ENCODE peak calls at places on chromosomes 16 and 17, in nine cellular contexts. One of them, this sample, is unnamed.

GRCh38 chr16:20901441-20902112 is 1.0 kb downstream of the LYRM1 start:
- DNase-seq in H9: peak; percentile 57
- DNase-seq in ascending aorta: peak; percentile 81
- DNase-seq in osteoblast: peak; percentile 57
- DNase-seq in cardiac muscle cell: peak; percentile 42
- DNase-seq in neural progenitor cell: peak; percentile 54
- DNase-seq in HCT116: no peak
- DNase-seq in stomach: peak; percentile 68
- DNase-seq in body of pancreas: peak; percentile 33
- DNase-seq in this sample: no peak

GRCh38 chr16:82603784-82604411 is 22.9 kb upstream of the CDH13 start:
- DNase-seq in H9: peak; percentile 78
- DNase-seq in ascending aorta: peak; percentile 80
- DNase-seq in osteoblast: peak; percentile 85
- DNase-seq in cardiac muscle cell: peak; percentile 63
- DNase-seq in neural progenitor cell: peak; percentile 72
- DNase-seq in HCT116: peak; percentile 13
- DNase-seq in stomach: peak; percentile 35
- DNase-seq in body of pancreas: peak; percentile 14
- DNase-seq in this sample: peak; percentile 50

GRCh38 chr16:66991545-66992077 is 3.2 kb downstream of the CES4A start:
- DNase-seq in H9: no peak
- DNase-seq in ascending aorta: no peak
- DNase-seq in osteoblast: no peak
- DNase-seq in cardiac muscle cell: no peak
- DNase-seq in neural progenitor cell: no peak
- DNase-seq in HCT116: no peak
- DNase-seq in stomach: no peak
- DNase-seq in body of pancreas: no peak
- DNase-seq in this sample: no peak

GRCh38 chr17:50871369-50871768 is 5.2 kb upstream of the TOB1 start:
- DNase-seq in H9: peak; percentile 3
- DNase-seq in ascending aorta: no peak
- DNase-seq in osteoblast: no peak
- DNase-seq in cardiac muscle cell: no peak
- DNase-seq in neural progenitor cell: no peak
- DNase-seq in HCT116: no peak
- DNase-seq in stomach: no peak
- DNase-seq in body of pancreas: no peak
- DNase-seq in this sample: no peak

GRCh38 chr17:36133629-36134259 is 30.1 kb downstream of the CCL4 start:
- DNase-seq in H9: no peak
- DNase-seq in ascending aorta: no peak
- DNase-seq in osteoblast: no peak
- DNase-seq in cardiac muscle cell: no peak
- DNase-seq in neural progenitor cell: no peak
- DNase-seq in HCT116: no peak
- DNase-seq in stomach: no peak
- DNase-seq in body of pancreas: no peak
- DNase-seq in this sample: no peak

GRCh38 chr17:60138769-60139437 is 10.9 kb upstream of the CA4 start:
- DNase-seq in H9: no peak
- DNase-seq in ascending aorta: no peak
- DNase-seq in osteoblast: peak; percentile 84
- DNase-seq in cardiac muscle cell: no peak
- DNase-seq in neural progenitor cell: no peak
- DNase-seq in HCT116: no peak
- DNase-seq in stomach: no peak
- DNase-seq in body of pancreas: no peak
- DNase-seq in this sample: no peak

GRCh38 chr16:75494696-75495601 is at the start of gene CHST6:
- DNase-seq in H9: peak; percentile 88
- DNase-seq in ascending aorta: no peak
- DNase-seq in osteoblast: peak; percentile 91
- DNase-seq in cardiac muscle cell: peak; percentile 73
- DNase-seq in neural progenitor cell: peak; percentile 84
- DNase-seq in HCT116: no peak
- DNase-seq in stomach: no peak
- DNase-seq in body of pancreas: no peak
- DNase-seq in this sample: peak; percentile 44

GRCh38 chr16:30113711-30114333 is 485 bp upstream of the GDPD3 start:
- DNase-seq in H9: no peak
- DNase-seq in ascending aorta: no peak
- DNase-seq in osteoblast: no peak
- DNase-seq in cardiac muscle cell: no peak
- DNase-seq in neural progenitor cell: no peak
- DNase-seq in HCT116: no peak
- DNase-seq in stomach: no peak
- DNase-seq in body of pancreas: no peak
- DNase-seq in this sample: no peak

GRCh38 chr17:28057731-28058246 is 15.3 kb downstream of the NLK start:
- DNase-seq in H9: no peak
- DNase-seq in ascending aorta: no peak
- DNase-seq in osteoblast: no peak
- DNase-seq in cardiac muscle cell: no peak
- DNase-seq in neural progenitor cell: no peak
- DNase-seq in HCT116: no peak
- DNase-seq in stomach: no peak
- DNase-seq in body of pancreas: no peak
- DNase-seq in this sample: peak; percentile 59

GRCh38 chr17:38460716-38461650 is 32.7 kb downstream of the ARHGAP23 start:
- DNase-seq in H9: no peak
- DNase-seq in ascending aorta: no peak
- DNase-seq in osteoblast: peak; percentile 66
- DNase-seq in cardiac muscle cell: no peak
- DNase-seq in neural progenitor cell: no peak
- DNase-seq in HCT116: no peak
- DNase-seq in stomach: no peak
- DNase-seq in body of pancreas: no peak
- DNase-seq in this sample: no peak

GRCh38 chr16:87541882-87542234 is 49.0 kb upstream of the ZCCHC14 start:
- DNase-seq in H9: no peak
- DNase-seq in ascending aorta: peak; percentile 89
- DNase-seq in osteoblast: peak; percentile 83
- DNase-seq in cardiac muscle cell: no peak
- DNase-seq in neural progenitor cell: no peak
- DNase-seq in HCT116: no peak
- DNase-seq in stomach: no peak
- DNase-seq in body of pancreas: no peak
- DNase-seq in this sample: no peak

GRCh38 chr17:53950207-53950857 is 127.6 kb downstream of the KIF2B start:
- DNase-seq in H9: peak; percentile 80
- DNase-seq in ascending aorta: no peak
- DNase-seq in osteoblast: no peak
- DNase-seq in cardiac muscle cell: peak; percentile 51
- DNase-seq in neural progenitor cell: peak; percentile 63
- DNase-seq in HCT116: no peak
- DNase-seq in stomach: no peak
- DNase-seq in body of pancreas: no peak
- DNase-seq in this sample: no peak

DNA sequence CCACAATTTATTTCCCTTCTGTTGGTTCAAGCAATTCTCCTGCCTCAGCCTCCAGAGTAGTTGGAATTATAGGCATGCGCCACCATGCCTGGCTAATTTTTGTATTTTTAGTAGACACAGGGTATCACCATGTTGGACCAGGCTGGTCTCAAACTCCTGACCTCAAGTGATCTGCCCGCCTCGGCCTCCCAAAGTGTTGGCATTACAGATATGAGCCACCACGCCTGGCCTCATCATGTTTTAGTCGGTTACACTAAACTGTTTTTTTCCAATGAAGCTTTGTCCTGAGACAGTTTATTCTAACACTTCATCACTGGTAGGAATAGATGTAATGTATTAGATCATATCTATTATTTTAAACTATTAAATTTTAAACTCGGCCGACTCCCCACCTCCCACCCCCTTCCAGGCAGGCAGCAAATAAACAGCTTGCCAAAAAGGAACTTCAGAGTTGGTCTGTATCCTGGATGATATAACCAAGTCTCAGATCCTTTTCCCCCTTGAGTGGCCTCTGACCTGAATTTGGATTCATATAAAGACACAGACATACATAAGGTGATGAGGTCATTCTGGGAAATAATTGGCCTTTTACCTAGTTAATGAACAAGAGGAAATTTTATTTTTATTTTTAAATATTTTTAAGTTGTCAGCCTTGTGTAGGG is 18.4 kb upstream of the CORO6 start:
- DNase-seq in H9: no peak
- DNase-seq in ascending aorta: no peak
- DNase-seq in osteoblast: no peak
- DNase-seq in cardiac muscle cell: no peak
- DNase-seq in neural progenitor cell: no peak
- DNase-seq in HCT116: no peak
- DNase-seq in stomach: no peak
- DNase-seq in body of pancreas: no peak
- DNase-seq in this sample: no peak
- H3K27ac ChIP-seq in H9: no peak overlapping the region
- H3K27ac ChIP-seq in ascending aorta: no peak overlapping the region
- H3K27ac ChIP-seq in osteoblast: peak overlapping the region; percentile 25
- H3K27ac ChIP-seq in cardiac muscle cell: peak overlapping the region; percentile 56
- H3K27ac ChIP-seq in neural progenitor cell: no peak overlapping the region
- H3K27ac ChIP-seq in HCT116: no peak overlapping the region
- H3K27ac ChIP-seq in stomach: no peak overlapping the region
- H3K27ac ChIP-seq in body of pancreas: no peak overlapping the region
- H3K27ac ChIP-seq in this sample: no peak overlapping the region

GRCh38 chr16:57123969-57124674 is 31.7 kb downstream of the CPNE2 start:
- DNase-seq in H9: no peak
- DNase-seq in ascending aorta: no peak
- DNase-seq in osteoblast: no peak
- DNase-seq in cardiac muscle cell: no peak
- DNase-seq in neural progenitor cell: no peak
- DNase-seq in HCT116: no peak
- DNase-seq in stomach: no peak
- DNase-seq in body of pancreas: no peak
- DNase-seq in this sample: no peak
- H3K4me1 ChIP-seq in H9: no peaks in the 10 kb centered on the region
- H3K4me1 ChIP-seq in ascending aorta: no peaks in the 10 kb centered on the region
- H3K4me1 ChIP-seq in osteoblast: no peaks in the 10 kb centered on the region
- H3K4me1 ChIP-seq in cardiac muscle cell: no peaks in the 10 kb centered on the region
- H3K4me1 ChIP-seq in neural progenitor cell: peaks cover 5% of the 10 kb centered on the region
- H3K4me1 ChIP-seq in HCT116: no peaks in the 10 kb centered on the region
- H3K4me1 ChIP-seq in stomach: no peaks in the 10 kb centered on the region
- H3K4me1 ChIP-seq in body of pancreas: no peaks in the 10 kb centered on the region
- H3K4me1 ChIP-seq in this sample: no peaks in the 10 kb centered on the region

DNA sequence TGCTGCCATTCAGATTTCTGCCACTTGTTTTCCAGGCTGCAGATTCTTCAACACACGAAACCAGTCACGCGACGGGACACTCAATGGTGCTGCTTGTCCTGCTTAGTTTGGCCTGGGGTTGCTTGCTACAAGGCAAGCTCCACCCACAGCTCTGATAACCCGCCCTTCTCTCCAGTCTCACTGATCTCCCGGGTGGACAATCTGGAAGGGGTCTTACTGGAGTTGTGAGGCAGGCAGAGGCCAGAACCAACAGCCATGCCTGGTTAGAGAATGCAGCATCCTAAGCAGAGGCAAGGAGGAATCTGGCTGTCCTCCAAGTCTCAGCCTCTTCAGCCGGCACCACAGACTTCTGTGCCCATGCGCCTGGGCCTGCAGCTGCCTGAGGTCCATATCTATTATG is 119.1 kb downstream of the KCNJ12 start:
- DNase-seq in H9: no peak
- DNase-seq in ascending aorta: no peak
- DNase-seq in osteoblast: no peak
- DNase-seq in cardiac muscle cell: no peak
- DNase-seq in neural progenitor cell: no peak
- DNase-seq in HCT116: no peak
- DNase-seq in stomach: no peak
- DNase-seq in body of pancreas: no peak
- DNase-seq in this sample: no peak
- H3K27me3 ChIP-seq in H9: no peaks in the 10 kb centered on the region
- H3K27me3 ChIP-seq in ascending aorta: no peaks in the 10 kb centered on the region
- H3K27me3 ChIP-seq in osteoblast: peaks cover 21% of the 10 kb centered on the region
- H3K27me3 ChIP-seq in cardiac muscle cell: no peaks in the 10 kb centered on the region
- H3K27me3 ChIP-seq in neural progenitor cell: no peaks in the 10 kb centered on the region
- H3K27me3 ChIP-seq in HCT116: peaks cover 10% of the 10 kb centered on the region
- H3K27me3 ChIP-seq in stomach: no peaks in the 10 kb centered on the region
- H3K27me3 ChIP-seq in body of pancreas: no peaks in the 10 kb centered on the region
- H3K27me3 ChIP-seq in this sample: no peaks in the 10 kb centered on the region

GRCh38 chr17:76034433-76035185 is 7.5 kb upstream of the EVPL start:
- DNase-seq in H9: no peak
- DNase-seq in ascending aorta: no peak
- DNase-seq in osteoblast: peak; percentile 42
- DNase-seq in cardiac muscle cell: no peak
- DNase-seq in neural progenitor cell: no peak
- DNase-seq in HCT116: no peak
- DNase-seq in stomach: no peak
- DNase-seq in body of pancreas: no peak
- DNase-seq in this sample: no peak

GRCh38 chr17:76032073-76032779 is 5.1 kb upstream of the EVPL start:
- DNase-seq in H9: no peak
- DNase-seq in ascending aorta: no peak
- DNase-seq in osteoblast: peak; percentile 68
- DNase-seq in cardiac muscle cell: no peak
- DNase-seq in neural progenitor cell: no peak
- DNase-seq in HCT116: no peak
- DNase-seq in stomach: no peak
- DNase-seq in body of pancreas: peak; percentile 38
- DNase-seq in this sample: no peak

GRCh38 chr17:76032780-76033108 is 5.6 kb upstream of the EVPL start:
- DNase-seq in H9: no peak
- DNase-seq in ascending aorta: no peak
- DNase-seq in osteoblast: peak; percentile 46
- DNase-seq in cardiac muscle cell: no peak
- DNase-seq in neural progenitor cell: no peak
- DNase-seq in HCT116: no peak
- DNase-seq in stomach: no peak
- DNase-seq in body of pancreas: no peak
- DNase-seq in this sample: no peak

GRCh38 chr17:76036497-76037380 is 9.6 kb upstream of the EVPL start:
- DNase-seq in H9: no peak
- DNase-seq in ascending aorta: no peak
- DNase-seq in osteoblast: peak; percentile 82
- DNase-seq in cardiac muscle cell: no peak
- DNase-seq in neural progenitor cell: peak; percentile 46
- DNase-seq in HCT116: no peak
- DNase-seq in stomach: no peak
- DNase-seq in body of pancreas: no peak
- DNase-seq in this sample: no peak

GRCh38 chr17:76033139-76033538 is 6.0 kb upstream of the EVPL start:
- DNase-seq in H9: no peak
- DNase-seq in ascending aorta: no peak
- DNase-seq in osteoblast: peak; percentile 46
- DNase-seq in cardiac muscle cell: no peak
- DNase-seq in neural progenitor cell: no peak
- DNase-seq in HCT116: no peak
- DNase-seq in stomach: no peak
- DNase-seq in body of pancreas: no peak
- DNase-seq in this sample: no peak
- H3K27ac ChIP-seq in H9: no peak overlapping the region
- H3K27ac ChIP-seq in ascending aorta: no peak overlapping the region
- H3K27ac ChIP-seq in osteoblast: no peak overlapping the region
- H3K27ac ChIP-seq in cardiac muscle cell: no peak overlapping the region
- H3K27ac ChIP-seq in neural progenitor cell: no peak overlapping the region
- H3K27ac ChIP-seq in HCT116: no peak overlapping the region
- H3K27ac ChIP-seq in stomach: no peak overlapping the region
- H3K27ac ChIP-seq in body of pancreas: no peak overlapping the region
- H3K27ac ChIP-seq in this sample: no peak overlapping the region

This sample was measured in SJSA1.